ENCODE peak calls at places on chromosomes 5 and 9, in six cellular contexts. One of them, this sample, is unnamed.

GRCh38 chr5:67799732-67800234 is 415.8 kb upstream of the PIK3R1 start:
- DNase-seq in HEK293T: no peak
- DNase-seq in WERI-Rb-1: no peak
- DNase-seq in H7: no peak
- DNase-seq in psoas muscle: no peak
- DNase-seq in T-helper 17 cell: no peak
- DNase-seq in this sample: peak; percentile 36

GRCh38 chr9:93911871-93912554 is 43.1 kb downstream of the BARX1 start:
- DNase-seq in HEK293T: no peak
- DNase-seq in WERI-Rb-1: no peak
- DNase-seq in H7: peak; percentile 81
- DNase-seq in psoas muscle: no peak
- DNase-seq in T-helper 17 cell: no peak
- DNase-seq in this sample: peak; percentile 3

GRCh38 chr9:22307013-22307711 is 139.5 kb upstream of the DMRTA1 start:
- DNase-seq in HEK293T: peak; percentile 56
- DNase-seq in WERI-Rb-1: peak; percentile 19
- DNase-seq in H7: peak; percentile 18
- DNase-seq in psoas muscle: no peak
- DNase-seq in T-helper 17 cell: no peak
- DNase-seq in this sample: peak; percentile 77

GRCh38 chr9:84419203-84419602 is 78.6 kb upstream of the SLC28A3 start:
- DNase-seq in HEK293T: peak; percentile 20
- DNase-seq in WERI-Rb-1: no peak
- DNase-seq in H7: peak; percentile 56
- DNase-seq in psoas muscle: no peak
- DNase-seq in T-helper 17 cell: no peak
- DNase-seq in this sample: no peak

GRCh38 chr9:2816476-2817141 is 27.3 kb downstream of the PUM3 start:
- DNase-seq in HEK293T: no peak
- DNase-seq in WERI-Rb-1: no peak
- DNase-seq in H7: no peak
- DNase-seq in psoas muscle: no peak
- DNase-seq in T-helper 17 cell: no peak
- DNase-seq in this sample: no peak

GRCh38 chr5:149727336-149728035 is 2.6 kb upstream of the PPARGC1B start:
- DNase-seq in HEK293T: no peak
- DNase-seq in WERI-Rb-1: no peak
- DNase-seq in H7: no peak
- DNase-seq in psoas muscle: no peak
- DNase-seq in T-helper 17 cell: no peak
- DNase-seq in this sample: no peak

GRCh38 chr9:88443480-88444113 is 55.4 kb downstream of the SPIN1 start:
- DNase-seq in HEK293T: no peak
- DNase-seq in WERI-Rb-1: no peak
- DNase-seq in H7: peak; percentile 28
- DNase-seq in psoas muscle: no peak
- DNase-seq in T-helper 17 cell: no peak
- DNase-seq in this sample: no peak

GRCh38 chr9:133440884-133441283 is 18.7 kb downstream of the ADAMTS13 start:
- DNase-seq in HEK293T: no peak
- DNase-seq in WERI-Rb-1: no peak
- DNase-seq in H7: no peak
- DNase-seq in psoas muscle: no peak
- DNase-seq in T-helper 17 cell: no peak
- DNase-seq in this sample: no peak

GRCh38 chr9:38689678-38690077 is 30.3 kb downstream of the FAM240B start:
- DNase-seq in HEK293T: no peak
- DNase-seq in WERI-Rb-1: peak; percentile 44
- DNase-seq in H7: peak; percentile 84
- DNase-seq in psoas muscle: no peak
- DNase-seq in T-helper 17 cell: no peak
- DNase-seq in this sample: peak; percentile 23

GRCh38 chr5:142925795-142926194 is 155.6 kb downstream of the ARHGAP26 start:
- DNase-seq in HEK293T: no peak
- DNase-seq in WERI-Rb-1: no peak
- DNase-seq in H7: no peak
- DNase-seq in psoas muscle: no peak
- DNase-seq in T-helper 17 cell: no peak
- DNase-seq in this sample: peak; percentile 55

GRCh38 chr9:104895572-104895971 is 32.4 kb downstream of the ABCA1 start:
- DNase-seq in HEK293T: no peak
- DNase-seq in WERI-Rb-1: no peak
- DNase-seq in H7: no peak
- DNase-seq in psoas muscle: no peak
- DNase-seq in T-helper 17 cell: no peak
- DNase-seq in this sample: no peak

GRCh38 chr9:125106285-125106893 is 36.9 kb downstream of the SCAI start:
- DNase-seq in HEK293T: no peak
- DNase-seq in WERI-Rb-1: no peak
- DNase-seq in H7: no peak
- DNase-seq in psoas muscle: no peak
- DNase-seq in T-helper 17 cell: no peak
- DNase-seq in this sample: peak; percentile 13

GRCh38 chr5:162939962-162940361 is 497.4 kb upstream of the CCNG1 start:
- DNase-seq in HEK293T: no peak
- DNase-seq in WERI-Rb-1: no peak
- DNase-seq in H7: no peak
- DNase-seq in psoas muscle: no peak
- DNase-seq in T-helper 17 cell: no peak
- DNase-seq in this sample: no peak

GRCh38 chr9:99262949-99263418 is 40.9 kb downstream of the SEC61B start:
- DNase-seq in HEK293T: no peak
- DNase-seq in WERI-Rb-1: no peak
- DNase-seq in H7: no peak
- DNase-seq in psoas muscle: no peak
- DNase-seq in T-helper 17 cell: no peak
- DNase-seq in this sample: no peak

GRCh38 chr9:122463828-122464632 is 13.7 kb downstream of the OR1J1 start:
- DNase-seq in HEK293T: no peak
- DNase-seq in WERI-Rb-1: peak; percentile 89
- DNase-seq in H7: peak; percentile 37
- DNase-seq in psoas muscle: no peak
- DNase-seq in T-helper 17 cell: no peak
- DNase-seq in this sample: peak; percentile 74

GRCh38 chr9:77210116-77210515 is 32.8 kb downstream of the VPS13A start:
- DNase-seq in HEK293T: no peak
- DNase-seq in WERI-Rb-1: no peak
- DNase-seq in H7: no peak
- DNase-seq in psoas muscle: no peak
- DNase-seq in T-helper 17 cell: no peak
- DNase-seq in this sample: no peak

GRCh38 chr5:117568622-117569021 is 994.0 kb upstream of the SEMA6A start:
- DNase-seq in HEK293T: no peak
- DNase-seq in WERI-Rb-1: no peak
- DNase-seq in H7: peak; percentile 1
- DNase-seq in psoas muscle: no peak
- DNase-seq in T-helper 17 cell: no peak
- DNase-seq in this sample: no peak

GRCh38 chr9:81575976-81576375 is 113.4 kb downstream of the TLE1 start:
- DNase-seq in HEK293T: no peak
- DNase-seq in WERI-Rb-1: no peak
- DNase-seq in H7: no peak
- DNase-seq in psoas muscle: no peak
- DNase-seq in T-helper 17 cell: no peak
- DNase-seq in this sample: no peak